ENCODE peak calls at places on chromosomes 16 and 17, in seven cellular contexts. Z is stomach, M is GM03348, E is cortex of kidney, A is HCEC 1CT, Q is T follicular helper cell, D is left colon. Y is an unnamed sample.

GRCh38 chr17:56292628-56293027 is 139.4 kb downstream of the ANKFN1 start:
- DNase-seq in M (no peak), E (no peak), Q (no peak), D (no peak), A (peak; percentile 45), Z (no peak), Y (no peak)

GRCh38 chr16:10964891-10965326 is 20.5 kb downstream of the CLEC16A start:
- DNase-seq in Z (no peak), A (peak; percentile 35), D (no peak), Q (peak; percentile 65), M (no peak), E (no peak), Y (peak; percentile 54)

GRCh38 chr16:22333457-22333994 is 36.3 kb downstream of the POLR3E start:
- DNase-seq in D (no peak), E (no peak), A (no peak), Q (no peak), Z (no peak), M (no peak), Y (no peak)

GRCh38 chr16:84785843-84786538 is 33.8 kb upstream of the CRISPLD2 start:
- DNase-seq in Q (no peak), Z (peak; percentile 91), E (no peak), M (peak; percentile 30), D (peak; percentile 63), A (no peak), Y (no peak)

GRCh38 chr16:5072334-5073278 is 963 bp downstream of the ALG1 start:
- DNase-seq in M (no peak), A (no peak), Q (no peak), E (no peak), Z (no peak), D (no peak), Y (no peak)

GRCh38 chr17:75181608-75182318 is 996 bp downstream of the SUMO2 start:
- DNase-seq in Z (peak; percentile 28), D (peak; percentile 59), E (no peak), A (peak; percentile 23), M (peak; percentile 23), Q (peak; percentile 26), Y (peak; percentile 33)

GRCh38 chr17:17385502-17385901 is 82.3 kb downstream of the NT5M start:
- DNase-seq in M (no peak), D (no peak), A (no peak), E (no peak), Z (no peak), Q (no peak), Y (no peak)

GRCh38 chr17:49527927-49528651 is 33.0 kb downstream of the NGFR start:
- DNase-seq in M (no peak), Z (no peak), E (no peak), Q (no peak), A (no peak), D (no peak), Y (no peak)

GRCh38 chr17:36824678-36825091 is 112.6 kb upstream of the LHX1 start:
- DNase-seq in M (no peak), Z (no peak), A (peak; percentile 41), D (no peak), Q (no peak), E (no peak), Y (no peak)

GRCh38 chr17:57757735-57758134 is 12.6 kb upstream of the CCDC182 start:
- DNase-seq in Q (no peak), M (no peak), D (no peak), E (no peak), Z (no peak), A (no peak), Y (no peak)

GRCh38 chr17:30172560-30172959 is 55.9 kb downstream of the NSRP1 start:
- DNase-seq in Q (no peak), E (no peak), A (no peak), M (no peak), D (no peak), Z (no peak), Y (no peak)

GRCh38 chr17:74623693-74624093 is at the start of gene CD300E:
- DNase-seq in E (no peak), Z (no peak), D (no peak), M (no peak), A (no peak), Q (no peak), Y (no peak)

GRCh38 chr17:44627513-44627912 is 28.8 kb upstream of the MEIOC start:
- DNase-seq in E (no peak), Z (no peak), D (no peak), M (no peak), A (no peak), Q (no peak), Y (no peak)

Y was measured in effector CD4-positive, alpha-beta T cell.